ENCODE peak calls at places on chromosomes 3 and 15, in five cellular contexts. F, P, J, L and C are unnamed samples.

GRCh38 chr15:61871926-61872522 is 188.2 kb downstream of the VPS13C start:
- DNase-seq in F (no peak), P (peak), J (no peak), L (peak), C (peak)

GRCh38 chr3:26625187-26625586 is 2.6 kb downstream of the LRRC3B start:
- DNase-seq in F (no peak), P (no peak), J (no peak), L (no peak), C (no peak)

GRCh38 chr15:66515901-66516322 is 10.8 kb downstream of the ZWILCH start:
- DNase-seq in F (no peak), P (no peak), J (no peak), L (no peak), C (no peak)

GRCh38 chr15:71691700-71692417 is 118.5 kb upstream of the NR2E3 start:
- DNase-seq in F (peak), P (peak), J (no peak), L (peak), C (peak)

GRCh38 chr3:23991236-23992050 is 46.4 kb downstream of the NR1D2 start:
- DNase-seq in F (no peak), P (no peak), J (no peak), L (peak), C (no peak)

GRCh38 chr15:66132251-66132816 is 121.2 kb downstream of the MEGF11 start:
- DNase-seq in F (peak), P (no peak), J (no peak), L (no peak), C (no peak)

GRCh38 chr3:49841806-49842205 is 14.6 kb downstream of the TRAIP start:
- DNase-seq in F (no peak), P (no peak), J (no peak), L (no peak), C (no peak)

GRCh38 chr3:45280971-45281370 is 54.9 kb upstream of the TMEM158 start:
- DNase-seq in F (no peak), P (no peak), J (no peak), L (no peak), C (no peak)

GRCh38 chr3:165359005-165359404 is 162.8 kb upstream of the SLITRK3 start:
- DNase-seq in F (no peak), P (no peak), J (no peak), L (no peak), C (no peak)

GRCh38 chr3:98259707-98260106 is 4.3 kb upstream of the OR5H6 start:
- DNase-seq in F (no peak), P (no peak), J (no peak), L (no peak), C (peak)

GRCh38 chr3:11671648-11672100 is 28.0 kb upstream of the VGLL4 start:
- DNase-seq in F (no peak), P (no peak), J (no peak), L (peak), C (peak)